ENCODE peak calls at places on chromosomes 5 and 9, in four cellular contexts. L, B, D and P are unnamed samples.

GRCh38 chr5:90994796-90995195 is 388.3 kb downstream of the ARRDC3 start:
- DNase-seq in L (no peak), B (no peak), D (no peak), P (no peak)

GRCh38 chr9:20835364-20836286 is 151.6 kb downstream of the FOCAD start:
- DNase-seq in L (no peak), B (peak), D (no peak), P (no peak)

GRCh38 chr9:23798325-23798724 is 27.7 kb downstream of the ELAVL2 start:
- DNase-seq in L (no peak), B (no peak), D (no peak), P (no peak)

GRCh38 chr5:62214701-62215100 is 91.3 kb upstream of the KIF2A start:
- DNase-seq in L (no peak), B (no peak), D (no peak), P (no peak)

GRCh38 chr9:71490810-71491209 is 277.5 kb downstream of the CEMIP2 start:
- DNase-seq in L (no peak), B (no peak), D (no peak), P (no peak)

GRCh38 chr5:135761746-135762145 is 72.7 kb upstream of the SLC25A48 start:
- DNase-seq in L (no peak), B (no peak), D (no peak), P (no peak)

GRCh38 chr9:114324492-114324891 is 1.6 kb downstream of the ORM1 start:
- DNase-seq in L (no peak), B (no peak), D (no peak), P (no peak)

GRCh38 chr9:125460883-125461475 is 199.4 kb downstream of the GAPVD1 start:
- DNase-seq in L (no peak), B (peak), D (no peak), P (no peak)

GRCh38 chr5:154997746-154998145 is 15.8 kb upstream of the KIF4B start:
- DNase-seq in L (no peak), B (peak), D (no peak), P (no peak)

GRCh38 chr9:85246566-85246965 is 495.2 kb downstream of the AGTPBP1 start:
- DNase-seq in L (no peak), B (no peak), D (no peak), P (no peak)

GRCh38 chr5:54254482-54255198 is 55.7 kb downstream of the ARL15 start:
- DNase-seq in L (no peak), B (no peak), D (no peak), P (no peak)

GRCh38 chr9:107213080-107213479 is 70.0 kb upstream of the RAD23B start:
- DNase-seq in L (no peak), B (no peak), D (no peak), P (no peak)

GRCh38 chr5:89546658-89547057 is 663.7 kb upstream of the MEF2C start:
- DNase-seq in L (no peak), B (no peak), D (no peak), P (no peak)

GRCh38 chr9:79796411-79796810 is 224.6 kb downstream of the TLE4 start:
- DNase-seq in L (no peak), B (no peak), D (no peak), P (no peak)

GRCh38 chr5:141564216-141564692 is 54.5 kb downstream of the DIAPH1 start:
- DNase-seq in L (peak), B (peak), D (peak), P (peak)

GRCh38 chr5:13354611-13355010 is 589.9 kb downstream of the DNAH5 start:
- DNase-seq in L (peak), B (no peak), D (no peak), P (no peak)

GRCh38 chr5:124599048-124599973 is 147.1 kb downstream of the ZNF608 start:
- DNase-seq in L (peak), B (peak), D (no peak), P (peak)

GRCh38 chr9:120544441-120544840 is 35.5 kb downstream of the CDK5RAP2 start:
- DNase-seq in L (no peak), B (no peak), D (no peak), P (no peak)

GRCh38 chr5:108858959-108859358 is 111.3 kb downstream of the FER start:
- DNase-seq in L (no peak), B (peak), D (no peak), P (no peak)

GRCh38 chr9:134403682-134404301 is 77.5 kb downstream of the RXRA start:
- DNase-seq in L (no peak), B (peak), D (peak), P (peak)

GRCh38 chr9:92759990-92760893 is 4.4 kb downstream of the BICD2 start:
- DNase-seq in L (no peak), B (no peak), D (no peak), P (no peak)

GRCh38 chr9:278651-279050 is 64.0 kb downstream of the DOCK8 start:
- DNase-seq in L (no peak), B (no peak), D (peak), P (no peak)

GRCh38 chr5:72137826-72138409 is 30.6 kb downstream of the MAP1B start:
- DNase-seq in L (no peak), B (no peak), D (no peak), P (no peak)

GRCh38 chr5:144427871-144428270 is 257.2 kb downstream of the KCTD16 start:
- DNase-seq in L (no peak), B (no peak), D (no peak), P (no peak)

GRCh38 chr5:170865622-170866021 is 3.8 kb downstream of the RANBP17 start:
- DNase-seq in L (no peak), B (no peak), D (no peak), P (no peak)

GRCh38 chr9:81462759-81463158 is 226.6 kb downstream of the TLE1 start:
- DNase-seq in L (no peak), B (no peak), D (no peak), P (no peak)

GRCh38 chr9:15606667-15607472 is 54.0 kb downstream of the CCDC171 start:
- DNase-seq in L (no peak), B (peak), D (no peak), P (no peak)

GRCh38 chr5:123549256-123549904 is 37.4 kb downstream of the CSNK1G3 start:
- DNase-seq in L (no peak), B (no peak), D (peak), P (no peak)